ENCODE peak calls at places on chromosome X, in five cellular contexts. I is HepG2, V is K562, M is GM12878, L is GM12891. K is an unnamed sample.

GRCh38 chrX:22922961-22923360 is 76.8 kb upstream of the DDX53 start:
- DNase-seq in I (no peak), V (no peak), M (no peak), L (no peak), K (no peak)

GRCh38 chrX:54452920-54453319 is 12.7 kb downstream of the TSR2 start:
- DNase-seq in I (peak; percentile 27), V (peak; percentile 40), M (no peak), L (no peak), K (no peak)

GRCh38 chrX:19670321-19670750 is 155.0 kb upstream of the MAP3K15 start:
- DNase-seq in I (peak; percentile 21), V (no peak), M (no peak), L (no peak), K (no peak)

GRCh38 chrX:133297284-133297683 is 79.1 kb upstream of the TFDP3 start:
- DNase-seq in I (no peak), V (no peak), M (no peak), L (no peak), K (no peak)

GRCh38 chrX:81390244-81390643 is 188.3 kb downstream of the SH3BGRL start:
- DNase-seq in I (no peak), V (no peak), M (peak; percentile 1), L (no peak), K (no peak)

GRCh38 chrX:39115166-39115565 is 313.9 kb downstream of the MID1IP1 start:
- DNase-seq in I (no peak), V (no peak), M (no peak), L (no peak), K (no peak)

GRCh38 chrX:85930099-85930498 is 117.3 kb downstream of the CHM start:
- DNase-seq in I (no peak), V (no peak), M (no peak), L (no peak), K (no peak)

GRCh38 chrX:48945517-48946348 is 11.7 kb downstream of the OTUD5 start:
- DNase-seq in I (peak; percentile 40), V (peak; percentile 39), M (no peak), L (no peak), K (no peak)

GRCh38 chrX:97367149-97367548 is 483.4 kb downstream of the RPA4 start:
- DNase-seq in I (no peak), V (no peak), M (no peak), L (no peak), K (no peak)

GRCh38 chrX:63283331-63283730 is 67.8 kb downstream of the SPIN4 start:
- DNase-seq in I (no peak), V (no peak), M (no peak), L (no peak), K (no peak)

GRCh38 chrX:45806410-45807121 is 605.9 kb upstream of the DIPK2B start:
- DNase-seq in I (no peak), V (no peak), M (peak; percentile 5), L (peak; percentile 6), K (no peak)

GRCh38 chrX:20711366-20711765 is 444.7 kb upstream of the RPS6KA3 start:
- DNase-seq in I (no peak), V (no peak), M (no peak), L (no peak), K (no peak)

GRCh38 chrX:53684415-53685192 is 1.9 kb downstream of the HUWE1 start:
- DNase-seq in I (no peak), V (no peak), M (no peak), L (no peak), K (no peak)

GRCh38 chrX:9197231-9197630 is 163.3 kb upstream of the FAM9B start:
- DNase-seq in I (no peak), V (no peak), M (no peak), L (no peak), K (no peak)

GRCh38 chrX:129959493-129959832 is 23.0 kb upstream of the BCORL1 start:
- DNase-seq in I (no peak), V (peak; percentile 25), M (no peak), L (no peak), K (no peak)

GRCh38 chrX:7746861-7747260 is 96.1 kb upstream of the VCX start:
- DNase-seq in I (no peak), V (no peak), M (no peak), L (no peak), K (no peak)

GRCh38 chrX:110143454-110144210 is 140.7 kb downstream of the TMEM164 start:
- DNase-seq in I (no peak), V (no peak), M (no peak), L (no peak), K (no peak)

GRCh38 chrX:16931371-16931770 is 15.1 kb upstream of the REPS2 start:
- DNase-seq in I (no peak), V (no peak), M (no peak), L (no peak), K (no peak)

GRCh38 chrX:138856881-138857280 is 145.4 kb upstream of the FGF13 start:
- DNase-seq in I (no peak), V (no peak), M (no peak), L (no peak), K (no peak)

GRCh38 chrX:96837808-96838207 is 45.9 kb upstream of the RPA4 start:
- DNase-seq in I (no peak), V (no peak), M (no peak), L (no peak), K (no peak)

GRCh38 chrX:9745417-9746115 is 20.1 kb downstream of the GPR143 start:
- DNase-seq in I (no peak), V (no peak), M (no peak), L (no peak), K (no peak)

GRCh38 chrX:114450911-114451310 is 133.0 kb upstream of the HTR2C start:
- DNase-seq in I (no peak), V (no peak), M (no peak), L (no peak), K (no peak)

GRCh38 chrX:141894733-141895132 is 9.0 kb upstream of the MAGEC1 start:
- DNase-seq in I (no peak), V (no peak), M (no peak), L (no peak), K (no peak)

GRCh38 chrX:48789366-48790220 is 3.2 kb downstream of the GATA1 start:
- DNase-seq in I (no peak), V (no peak), M (no peak), L (no peak), K (no peak)

GRCh38 chrX:124413244-124413643 is 66.9 kb downstream of the SH2D1A start:
- DNase-seq in I (no peak), V (no peak), M (no peak), L (no peak), K (no peak)

GRCh38 chrX:49172280-49172780 is 632 bp downstream of the PLP2 start:
- DNase-seq in I (no peak), V (peak; percentile 55), M (no peak), L (peak; percentile 52), K (no peak)

GRCh38 chrX:105752334-105752733 is 70.0 kb upstream of the NRK start:
- DNase-seq in I (no peak), V (no peak), M (no peak), L (no peak), K (no peak)

GRCh38 chrX:107687445-107687844 is 59.1 kb downstream of the PRPS1 start:
- DNase-seq in I (no peak), V (no peak), M (no peak), L (no peak), K (no peak)
- TF ChIP-seq POLR2AphosphoS5 in I (no peak), V (no peak), M (no peak), L (no peak), K (no peak)

GRCh38 chrX:68995780-68996551 is 167.1 kb downstream of the EFNB1 start:
- DNase-seq in I (peak; percentile 3), V (no peak), M (no peak), L (no peak), K (no peak)
- TF ChIP-seq POLR2A in I (no peak), V (no peak), M (no peak), L (no peak), K (no peak)

GRCh38 chrX:5857232-5857631 is 371.4 kb downstream of the NLGN4X start:
- DNase-seq in I (no peak), V (no peak), M (no peak), L (no peak), K (no peak)
- TF ChIP-seq TAF1 in I (no peak), V (no peak), M (no peak), L (no peak), K (no peak)

GRCh38 chrX:119486745-119487144 is 18.5 kb downstream of the SLC25A5 start:
- DNase-seq in I (no peak), V (no peak), M (no peak), L (no peak), K (no peak)
- TF ChIP-seq POLR2AphosphoS5 in I (no peak), V (no peak), M (no peak), L (no peak), K (no peak)

DNA sequence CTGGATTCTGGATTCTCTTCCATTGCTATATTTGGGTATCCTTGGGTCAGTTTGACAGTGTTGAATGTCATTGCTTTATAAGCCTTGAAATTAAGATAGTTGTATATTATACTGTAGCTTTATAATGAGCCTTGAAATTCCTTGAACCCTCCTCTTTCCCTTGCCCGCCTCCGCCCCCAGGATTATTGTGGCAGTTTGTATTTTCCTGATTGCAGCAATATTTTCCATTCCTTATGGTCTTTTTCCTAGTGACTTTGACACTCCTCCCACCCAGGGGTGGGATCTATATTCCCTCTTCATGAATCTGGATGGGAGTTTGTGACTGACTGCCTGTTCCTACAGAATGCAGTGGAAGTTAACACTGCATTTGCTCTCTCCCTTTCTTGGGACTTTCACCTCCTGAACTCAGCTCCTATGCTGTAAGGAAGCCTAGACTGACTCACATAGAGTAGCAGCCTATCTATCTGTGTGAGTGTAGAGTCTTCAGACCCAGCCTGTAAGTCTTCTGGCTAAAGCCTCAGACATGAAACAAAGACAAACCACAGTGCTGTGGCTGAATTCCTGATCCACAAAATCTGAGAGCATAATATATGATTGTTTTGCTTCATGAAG is 2.2 kb downstream of the FUNDC2 start:
- DNase-seq in I (no peak), V (no peak), M (no peak), L (no peak), K (no peak)
- TF ChIP-seq POLR2A in I (no peak), V (no peak), M (no peak), L (no peak), K (no peak)

K was measured in GM12892.